ENCODE peak calls at places on chromosomes 16 and 17, in eight cellular contexts. U is CD4-positive, alpha-beta T cell; V is CD8-positive, alpha-beta T cell; R is neural progenitor cell; X is thoracic aorta; N is fibroblast of lung; I is prostate gland; Z is SK-N-SH. B is an unnamed sample.

GRCh38 chr16:21598676-21599157 is 660 bp upstream of the METTL9 start:
- DNase-seq in U (peak), V (no peak), R (no peak), X (no peak), N (no peak), I (peak), Z (no peak), B (peak)

GRCh38 chr16:27073733-27074132 is 7.0 kb downstream of the C16orf82 start:
- DNase-seq in U (no peak), V (no peak), R (no peak), X (no peak), N (no peak), I (no peak), Z (no peak), B (no peak)

GRCh38 chr17:12085076-12085949 is 64.6 kb downstream of the MAP2K4 start:
- DNase-seq in U (no peak), V (no peak), R (no peak), X (no peak), N (no peak), I (no peak), Z (no peak), B (no peak)

GRCh38 chr17:45895304-45895968 is 1.1 kb downstream of the MAPT start:
- DNase-seq in U (no peak), V (peak), R (peak), X (no peak), N (peak), I (no peak), Z (peak), B (no peak)

GRCh38 chr16:72122916-72123315 is 29.3 kb downstream of the DHX38 start:
- DNase-seq in U (no peak), V (no peak), R (no peak), X (no peak), N (no peak), I (no peak), Z (no peak), B (no peak)

GRCh38 chr17:6574689-6575595 is 18.6 kb upstream of the PITPNM3 start:
- DNase-seq in U (peak), V (peak), R (peak), X (peak), N (peak), I (no peak), Z (no peak), B (no peak)

GRCh38 chr16:68229431-68230175 is 6.3 kb downstream of the ESRP2 start:
- DNase-seq in U (peak), V (no peak), R (peak), X (no peak), N (peak), I (peak), Z (peak), B (peak)

GRCh38 chr17:33145941-33146340 is 147.2 kb downstream of the ASIC2 start:
- DNase-seq in U (no peak), V (no peak), R (no peak), X (no peak), N (no peak), I (no peak), Z (no peak), B (no peak)

GRCh38 chr16:12265168-12265567 is 288.6 kb downstream of the SNX29 start:
- DNase-seq in U (no peak), V (no peak), R (no peak), X (no peak), N (no peak), I (no peak), Z (no peak), B (no peak)

GRCh38 chr17:79840204-79840988 is 1.2 kb upstream of the CBX4 start:
- DNase-seq in U (no peak), V (peak), R (peak), X (no peak), N (no peak), I (peak), Z (peak), B (no peak)

GRCh38 chr17:7774037-7774659 is 56.6 kb downstream of the DNAH2 start:
- DNase-seq in U (no peak), V (no peak), R (no peak), X (no peak), N (peak), I (no peak), Z (no peak), B (no peak)

GRCh38 chr16:67475051-67475450 is 5.9 kb downstream of the ATP6V0D1 start:
- DNase-seq in U (no peak), V (no peak), R (no peak), X (no peak), N (no peak), I (no peak), Z (no peak), B (no peak)

GRCh38 chr17:83195330-83196087 is 116.1 kb downstream of the METRNL start:
- DNase-seq in U (no peak), V (no peak), R (no peak), X (peak), N (peak), I (peak), Z (no peak), B (no peak)

GRCh38 chr17:50122945-50123344 is 7.0 kb downstream of the SAMD14 start:
- DNase-seq in U (no peak), V (no peak), R (peak), X (no peak), N (no peak), I (no peak), Z (no peak), B (no peak)

GRCh38 chr17:77833769-77834168 is 124.7 kb upstream of the TNRC6C start:
- DNase-seq in U (no peak), V (no peak), R (no peak), X (no peak), N (no peak), I (no peak), Z (no peak), B (no peak)

GRCh38 chr17:21194210-21194609 is 19.8 kb downstream of the TMEM11 start:
- DNase-seq in U (no peak), V (no peak), R (no peak), X (no peak), N (no peak), I (no peak), Z (peak), B (no peak)

GRCh38 chr16:57871457-57871856 is 69.2 kb upstream of the KIFC3 start:
- DNase-seq in U (no peak), V (no peak), R (no peak), X (no peak), N (peak), I (no peak), Z (no peak), B (no peak)

GRCh38 chr17:59491353-59492090 is 73.9 kb upstream of the DHX40 start:
- DNase-seq in U (no peak), V (no peak), R (no peak), X (no peak), N (no peak), I (no peak), Z (no peak), B (no peak)

GRCh38 chr17:81563861-81564586 is 11.9 kb upstream of the FAAP100 start:
- DNase-seq in U (no peak), V (no peak), R (no peak), X (no peak), N (peak), I (no peak), Z (no peak), B (no peak)

GRCh38 chr17:28982191-28982793 is 23.5 kb downstream of the SEZ6 start:
- DNase-seq in U (peak), V (peak), R (no peak), X (no peak), N (peak), I (peak), Z (no peak), B (peak)

GRCh38 chr16:67317853-67318252 is 8.7 kb downstream of the KCTD19 start:
- DNase-seq in U (no peak), V (no peak), R (no peak), X (no peak), N (no peak), I (no peak), Z (no peak), B (no peak)

GRCh38 chr17:64223931-64224657 is 39.0 kb downstream of the TEX2 start:
- DNase-seq in U (no peak), V (no peak), R (no peak), X (no peak), N (no peak), I (no peak), Z (no peak), B (no peak)

GRCh38 chr17:5203178-5203907 is 11.7 kb upstream of the ZNF594 start:
- DNase-seq in U (no peak), V (no peak), R (no peak), X (no peak), N (peak), I (no peak), Z (no peak), B (no peak)
- H3K27ac ChIP-seq in U (no peak), V (no peak), R (no peak), X (no peak), N (no peak), I (no peak), Z (no peak), B (no peak)

GRCh38 chr16:46884513-46885293 is 541 bp downstream of the GPT2 start:
- DNase-seq in U (no peak), V (no peak), R (peak), X (no peak), N (peak), I (no peak), Z (peak), B (peak)
- H3K27ac ChIP-seq in U (no peak), V (no peak), R (no peak), X (no peak), N (no peak), I (peak), Z (peak), B (no peak)

DNA sequence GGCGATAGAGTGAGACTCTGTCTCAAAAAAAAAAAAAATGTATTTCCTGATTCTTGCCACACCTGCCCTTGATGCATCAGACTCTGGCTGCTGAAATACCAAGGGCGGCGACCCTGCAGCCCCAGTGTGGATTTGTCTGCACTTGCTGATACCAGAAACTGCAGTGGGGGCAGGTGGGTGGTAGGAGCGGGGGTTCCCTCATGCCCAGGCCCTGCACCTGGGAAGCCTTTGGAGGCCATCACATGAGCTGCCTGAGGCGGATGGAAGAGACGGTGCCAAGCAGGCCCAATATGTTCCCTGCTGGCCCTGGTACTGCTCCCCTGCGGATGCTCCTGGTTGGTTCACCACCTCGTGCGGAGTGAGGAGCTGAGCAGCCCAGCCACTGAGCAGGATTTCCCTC is 50.6 kb downstream of the MARF1 start:
- DNase-seq in U (peak), V (peak), R (no peak), X (no peak), N (no peak), I (no peak), Z (no peak), B (peak)
- H3K27ac ChIP-seq in U (peak), V (no peak), R (no peak), X (no peak), N (no peak), I (no peak), Z (no peak), B (no peak)

GRCh38 chr17:39198186-39198566 is 707 bp upstream of the CACNB1 start:
- DNase-seq in U (no peak), V (no peak), R (peak), X (no peak), N (no peak), I (no peak), Z (no peak), B (no peak)

GRCh38 chr17:39195568-39196160 is 1.8 kb downstream of the CACNB1 start:
- DNase-seq in U (no peak), V (no peak), R (no peak), X (no peak), N (peak), I (no peak), Z (no peak), B (peak)

GRCh38 chr17:39196191-39196819 is 1.2 kb downstream of the CACNB1 start:
- DNase-seq in U (no peak), V (no peak), R (no peak), X (no peak), N (no peak), I (no peak), Z (no peak), B (peak)

GRCh38 chr17:39196820-39197331 is 593 bp downstream of the CACNB1 start:
- DNase-seq in U (no peak), V (no peak), R (peak), X (no peak), N (no peak), I (no peak), Z (peak), B (peak)

DNA sequence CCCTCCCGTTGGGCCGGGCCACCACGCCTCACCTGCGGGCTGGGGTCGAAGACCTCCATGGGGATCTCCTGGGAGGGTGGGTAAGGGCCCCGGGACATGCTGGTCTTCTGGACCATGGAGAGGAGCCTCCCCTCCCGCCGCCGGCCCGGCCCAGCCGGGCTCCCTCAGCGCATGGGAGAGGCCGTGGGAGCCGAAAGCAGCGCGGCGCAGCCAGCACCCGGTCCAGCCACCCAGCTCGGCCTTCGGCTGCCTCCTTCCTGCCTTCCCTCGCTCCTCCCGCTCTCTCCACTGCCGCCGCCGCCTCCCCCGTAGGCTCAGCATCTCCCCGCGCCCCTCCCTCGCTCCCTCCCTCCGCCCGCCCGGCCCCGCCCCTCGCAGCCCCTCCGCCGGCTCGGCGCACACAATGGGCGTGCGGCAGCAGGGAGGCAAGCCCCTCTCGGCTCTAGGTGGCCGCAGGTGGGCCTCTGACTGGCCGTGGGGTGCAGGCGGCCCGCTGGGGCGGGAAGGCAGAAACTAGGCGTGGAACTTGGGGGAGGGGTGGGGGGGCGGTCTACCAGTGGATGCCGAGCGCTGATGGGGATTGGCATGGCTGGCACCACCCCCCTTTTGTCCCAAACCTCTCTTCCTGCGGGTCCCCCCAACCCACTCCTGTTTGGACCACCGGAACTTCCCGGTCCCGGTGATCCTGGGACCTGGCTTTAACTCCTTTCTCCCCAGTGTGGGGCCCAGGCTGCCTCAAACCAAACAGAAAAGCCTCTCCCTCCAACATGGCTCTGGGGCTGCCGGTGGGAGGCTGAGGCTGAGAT is at the start of gene CACNB1:
- DNase-seq in U (peak), V (peak), R (peak), X (no peak), N (peak), I (peak), Z (peak), B (peak)
- H3K27ac ChIP-seq in U (peak), V (peak), R (no peak), X (peak), N (peak), I (peak), Z (peak), B (peak)

GRCh38 chr16:74735162-74735452 is 34.4 kb upstream of the MLKL start:
- DNase-seq in U (no peak), V (no peak), R (no peak), X (no peak), N (no peak), I (no peak), Z (no peak), B (no peak)
- H3K27ac ChIP-seq in U (no peak), V (no peak), R (no peak), X (no peak), N (no peak), I (no peak), Z (no peak), B (no peak)

GRCh38 chr17:75047398-75048098 is 523 bp downstream of the KCTD2 start:
- DNase-seq in U (no peak), V (peak), R (peak), X (no peak), N (peak), I (no peak), Z (no peak), B (peak)

GRCh38 chr17:75051941-75052340 is 4.9 kb downstream of the KCTD2 start:
- DNase-seq in U (no peak), V (no peak), R (no peak), X (no peak), N (no peak), I (no peak), Z (no peak), B (no peak)

GRCh38 chr17:75049057-75049456 is 2.0 kb downstream of the KCTD2 start:
- DNase-seq in U (no peak), V (no peak), R (no peak), X (no peak), N (no peak), I (no peak), Z (no peak), B (no peak)

GRCh38 chr17:75046583-75047289 is at the start of the genes ATP5PD and KCTD2:
- DNase-seq in U (peak), V (peak), R (peak), X (peak), N (peak), I (peak), Z (peak), B (peak)

DNA sequence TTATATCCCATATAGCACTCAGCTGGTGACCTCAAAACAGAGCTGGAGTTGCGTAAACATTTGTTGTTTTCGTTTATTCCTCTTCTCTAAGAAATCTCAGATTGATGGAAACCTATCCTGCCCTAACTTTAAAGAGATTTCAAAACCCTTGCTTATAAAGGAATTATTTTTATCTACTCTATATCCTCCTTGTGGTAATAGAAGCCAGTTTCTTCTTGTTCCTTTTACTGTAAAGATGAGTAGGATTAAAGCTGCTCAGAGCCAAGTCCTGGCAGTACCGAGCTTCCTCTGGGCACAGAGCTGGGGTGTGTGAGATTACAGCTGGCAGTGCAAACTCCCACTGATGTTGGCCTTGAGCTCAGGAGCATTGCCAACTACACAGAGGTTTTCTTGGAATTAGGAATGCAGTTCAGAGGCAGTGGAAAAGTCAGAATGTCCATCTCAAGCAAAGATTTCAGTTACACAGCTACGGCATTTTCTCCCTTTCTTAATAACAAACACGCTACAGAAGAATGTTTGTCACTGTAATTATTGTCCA is 1.4 kb downstream of the KCTD2 start:
- DNase-seq in U (no peak), V (no peak), R (no peak), X (peak), N (peak), I (no peak), Z (no peak), B (no peak)
- H3K27ac ChIP-seq in U (no peak), V (no peak), R (no peak), X (peak), N (no peak), I (no peak), Z (no peak), B (no peak)

DNA sequence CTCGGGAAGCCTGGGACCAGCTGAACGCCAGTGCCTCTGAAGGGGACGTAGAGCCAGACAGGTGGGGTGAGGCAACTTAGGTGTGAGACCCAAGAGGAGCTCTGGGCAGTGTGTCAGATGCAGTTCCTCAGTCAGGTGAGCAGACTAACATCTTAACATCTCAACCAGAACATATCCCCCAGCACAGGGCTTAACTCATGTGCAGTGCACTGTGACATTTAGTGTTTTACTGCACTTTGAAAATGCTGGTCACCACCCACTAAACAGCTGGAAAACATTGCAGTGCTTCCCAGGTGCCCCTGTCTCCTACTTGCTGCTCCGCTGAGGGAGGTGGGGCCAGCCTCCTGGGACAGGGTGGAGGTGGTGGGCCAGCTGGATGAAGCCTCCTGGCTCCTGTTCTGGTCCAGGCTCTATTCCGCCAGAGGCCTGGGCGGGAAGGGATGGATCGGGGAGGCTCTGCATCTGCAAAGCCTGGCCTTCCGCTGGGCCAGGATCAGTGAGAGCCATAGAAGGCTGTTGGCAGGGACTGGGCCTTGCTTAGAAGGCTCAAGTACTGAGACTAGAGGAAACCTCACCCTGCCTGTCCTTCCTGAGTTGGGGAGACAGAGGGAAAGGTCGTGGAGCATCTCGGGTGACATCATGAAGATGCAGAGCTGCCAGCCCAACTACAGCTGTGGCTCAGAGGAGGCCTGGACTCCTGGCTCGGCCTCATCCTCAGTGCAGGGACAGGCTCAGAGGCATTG is 7.9 kb upstream of the MRC2 start:
- DNase-seq in U (no peak), V (no peak), R (no peak), X (no peak), N (no peak), I (no peak), Z (no peak), B (no peak)
- H3K27ac ChIP-seq in U (no peak), V (no peak), R (peak), X (no peak), N (no peak), I (no peak), Z (no peak), B (no peak)

GRCh38 chr16:4321286-4322120 is 5.6 kb downstream of the GLIS2 start:
- DNase-seq in U (no peak), V (no peak), R (no peak), X (no peak), N (no peak), I (no peak), Z (no peak), B (no peak)

GRCh38 chr16:4320571-4321137 is 4.8 kb downstream of the GLIS2 start:
- DNase-seq in U (no peak), V (no peak), R (no peak), X (no peak), N (no peak), I (no peak), Z (no peak), B (no peak)

GRCh38 chr16:4318171-4318910 is 2.5 kb downstream of the GLIS2 start:
- DNase-seq in U (no peak), V (no peak), R (peak), X (no peak), N (peak), I (no peak), Z (no peak), B (no peak)

GRCh38 chr16:4319454-4319853 is 3.6 kb downstream of the GLIS2 start:
- DNase-seq in U (no peak), V (peak), R (no peak), X (no peak), N (no peak), I (no peak), Z (no peak), B (peak)

GRCh38 chr16:4320030-4320429 is 4.2 kb downstream of the GLIS2 start:
- DNase-seq in U (no peak), V (no peak), R (no peak), X (no peak), N (no peak), I (no peak), Z (no peak), B (no peak)
- H3K27ac ChIP-seq in U (no peak), V (no peak), R (no peak), X (peak), N (no peak), I (peak), Z (no peak), B (no peak)

B was measured in MM.1S.